ENCODE peak calls at places on chromosomes 5 and 9, in four cellular contexts. Q, M, P and B are unnamed samples.

GRCh38 chr5:90161399-90161798 is 248.2 kb downstream of the CETN3 start:
- DNase-seq in Q (peak; percentile 17), M (no peak), P (peak; percentile 3), B (peak; percentile 9)

GRCh38 chr9:93670208-93671029 is 94.0 kb downstream of the PHF2 start:
- DNase-seq in Q (no peak), M (peak; percentile 5), P (peak; percentile 64), B (no peak)

GRCh38 chr9:69200071-69200470 is 26.0 kb downstream of the TJP2 start:
- DNase-seq in Q (peak; percentile 20), M (peak; percentile 63), P (peak; percentile 28), B (peak; percentile 29)

GRCh38 chr9:105466898-105467455 is 19.1 kb downstream of the FSD1L start:
- DNase-seq in Q (no peak), M (peak; percentile 44), P (peak; percentile 22), B (no peak)

GRCh38 chr9:34991833-34992375 is 2.4 kb downstream of the DNAJB5 start:
- DNase-seq in Q (peak; percentile 25), M (peak; percentile 63), P (peak; percentile 16), B (no peak)

GRCh38 chr5:131280417-131280816 is 16.6 kb downstream of the CDC42SE2 start:
- DNase-seq in Q (no peak), M (no peak), P (no peak), B (no peak)

GRCh38 chr9:88821749-88822106 is 169.5 kb upstream of the S1PR3 start:
- DNase-seq in Q (no peak), M (no peak), P (no peak), B (no peak)

GRCh38 chr9:22919423-22919822 is 472.8 kb downstream of the DMRTA1 start:
- DNase-seq in Q (no peak), M (no peak), P (no peak), B (no peak)

GRCh38 chr5:172144291-172144815 is 43.7 kb downstream of the STK10 start:
- DNase-seq in Q (no peak), M (no peak), P (no peak), B (no peak)

GRCh38 chr9:111759762-111760639 is 34.7 kb downstream of the SHOC1 start:
- DNase-seq in Q (peak; percentile 80), M (peak; percentile 84), P (peak; percentile 87), B (peak; percentile 54)

GRCh38 chr5:98713856-98714255 is 59.6 kb upstream of the RGMB start:
- DNase-seq in Q (no peak), M (no peak), P (no peak), B (no peak)

GRCh38 chr9:89533396-89534187 is 35.7 kb upstream of the SEMA4D start:
- DNase-seq in Q (no peak), M (peak; percentile 71), P (no peak), B (no peak)

GRCh38 chr5:56321236-56321881 is 88.2 kb upstream of the ANKRD55 start:
- DNase-seq in Q (no peak), M (no peak), P (no peak), B (no peak)

GRCh38 chr9:134315716-134316443 is 10.4 kb upstream of the RXRA start:
- DNase-seq in Q (no peak), M (no peak), P (no peak), B (no peak)

GRCh38 chr5:174675916-174676315 is 48.5 kb upstream of the MSX2 start:
- DNase-seq in Q (no peak), M (peak; percentile 49), P (no peak), B (no peak)

GRCh38 chr5:16037121-16037520 is 142.5 kb downstream of the MARCHF11 start:
- DNase-seq in Q (no peak), M (peak; percentile 81), P (no peak), B (no peak)

GRCh38 chr5:103808464-103809106 is 246.0 kb upstream of the NUDT12 start:
- DNase-seq in Q (peak; percentile 59), M (peak; percentile 68), P (peak; percentile 49), B (peak; percentile 25)

GRCh38 chr5:82356808-82357671 is 78.9 kb upstream of the RPS23 start:
- DNase-seq in Q (peak; percentile 42), M (peak; percentile 98), P (peak; percentile 84), B (peak; percentile 57)

GRCh38 chr9:88737031-88737430 is 202.1 kb downstream of the NXNL2 start:
- DNase-seq in Q (no peak), M (peak; percentile 27), P (no peak), B (no peak)

GRCh38 chr5:151822141-151822540 is 50.4 kb downstream of the G3BP1 start:
- DNase-seq in Q (no peak), M (no peak), P (no peak), B (no peak)

GRCh38 chr9:38687389-38687842 is 32.5 kb downstream of the FAM240B start:
- DNase-seq in Q (no peak), M (peak; percentile 39), P (no peak), B (no peak)

GRCh38 chr5:153959134-153959957 is 79.4 kb downstream of the FAM114A2 start:
- DNase-seq in Q (peak; percentile 73), M (peak; percentile 72), P (peak; percentile 94), B (peak; percentile 72)

GRCh38 chr5:130549884-130550552 is 615.0 kb downstream of the HINT1 start:
- DNase-seq in Q (peak; percentile 71), M (peak; percentile 92), P (peak; percentile 62), B (no peak)

GRCh38 chr9:108746864-108747263 is 108.9 kb downstream of the ACTL7B start:
- DNase-seq in Q (no peak), M (peak; percentile 22), P (peak; percentile 50), B (no peak)

GRCh38 chr5:36599986-36600779 is 6.2 kb upstream of the SLC1A3 start:
- DNase-seq in Q (no peak), M (peak; percentile 35), P (peak; percentile 5), B (no peak)

GRCh38 chr9:130561056-130561455 is 18.3 kb upstream of the FUBP3 start:
- DNase-seq in Q (no peak), M (no peak), P (no peak), B (no peak)

GRCh38 chr9:97599447-97599846 is 33.7 kb downstream of the TSTD2 start:
- DNase-seq in Q (no peak), M (no peak), P (no peak), B (no peak)

GRCh38 chr9:104802906-104803305 is 39.0 kb downstream of the NIPSNAP3B start:
- DNase-seq in Q (no peak), M (no peak), P (no peak), B (no peak)